ENCODE peak calls at places on chromosomes 11 and 22, in seven cellular contexts. N is pancreas; C is T-helper 1 cell; D is stimulated activated naive CD8-positive, alpha-beta T cell treated with anti-CD3 and anti-CD28 coated beads, Interleukin-15, amount 100 ng/mL, for 72 hours; U is psoas muscle; H is non-pigmented ciliary epithelial cell; K is tibial nerve. V is an unnamed sample.

GRCh38 chr11:32107647-32108046 is 16.8 kb downstream of the RCN1 start:
- DNase-seq in N (no peak), U (no peak), D (no peak), K (no peak), C (no peak), H (no peak), V (no peak)

GRCh38 chr11:13242564-13242963 is 35.0 kb upstream of the BMAL1 start:
- DNase-seq in C (no peak), U (no peak), K (no peak), D (no peak), H (no peak), N (no peak), V (no peak)

GRCh38 chr22:46439576-46440465 is 97.6 kb downstream of the CELSR1 start:
- DNase-seq in C (no peak), H (no peak), D (no peak), U (no peak), N (no peak), K (no peak), V (no peak)

GRCh38 chr11:119339581-119340334 is 925 bp downstream of the C1QTNF5 start:
- DNase-seq in D (no peak), U (peak), N (peak), H (no peak), K (peak), C (no peak), V (no peak)

GRCh38 chr11:62671272-62671603 is 235 bp upstream of the UQCC3 start:
- DNase-seq in N (no peak), C (no peak), H (no peak), K (no peak), U (no peak), D (no peak), V (peak)

GRCh38 chr11:86547727-86548126 is 124.7 kb downstream of the ME3 start:
- DNase-seq in C (no peak), D (no peak), N (no peak), K (no peak), U (no peak), H (no peak), V (no peak)

GRCh38 chr11:94186342-94187203 is 57.9 kb downstream of the PANX1 start:
- DNase-seq in D (no peak), H (no peak), C (no peak), N (no peak), U (no peak), K (no peak), V (no peak)

GRCh38 chr22:25134028-25134427 is 65.6 kb upstream of the CRYBB3 start:
- DNase-seq in H (no peak), U (no peak), K (no peak), C (no peak), D (no peak), N (peak), V (no peak)

GRCh38 chr11:46906596-46906995 is 11.8 kb downstream of the LRP4 start:
- DNase-seq in D (no peak), N (no peak), C (no peak), K (no peak), U (no peak), H (no peak), V (no peak)

GRCh38 chr22:21942407-21942895 is 10.2 kb downstream of the PPM1F start:
- DNase-seq in C (no peak), K (peak), H (peak), N (peak), D (peak), U (peak), V (peak)

GRCh38 chr22:19523240-19524169 is 705 bp downstream of the CLDN5 start:
- DNase-seq in D (peak), K (no peak), U (no peak), N (no peak), C (no peak), H (no peak), V (no peak)